ENCODE peak calls at places on chromosomes 1 and 21, in four cellular contexts. K is stimulated activated CD8-positive, alpha-beta memory T cell treated with anti-CD3 and anti-CD28 coated beads, Interleukin-15, amount 100 ng/mL, for 1 hour; L is T follicular helper cell; B is A549. O is an unnamed sample.

GRCh38 chr1:5684791-5685190 is 307.4 kb downstream of the NPHP4 start:
- DNase-seq in K (no peak), L (no peak), B (no peak), O (no peak)

GRCh38 chr1:81264976-81265375 is 535.8 kb upstream of the ADGRL2 start:
- DNase-seq in K (no peak), L (no peak), B (no peak), O (no peak)

GRCh38 chr1:235908742-235909520 is 42.2 kb upstream of the LYST start:
- DNase-seq in K (no peak), L (no peak), B (peak), O (no peak)

GRCh38 chr1:23719162-23719820 is 24.0 kb upstream of the ELOA start:
- DNase-seq in K (no peak), L (no peak), B (no peak), O (no peak)

GRCh38 chr1:19169642-19170041 is 40.4 kb downstream of the UBR4 start:
- DNase-seq in K (no peak), L (no peak), B (no peak), O (no peak)

GRCh38 chr1:235883261-235883927 is 16.7 kb upstream of the LYST start:
- DNase-seq in K (no peak), L (no peak), B (no peak), O (no peak)

GRCh38 chr1:67190410-67190809 is 24.2 kb downstream of the IL23R start:
- DNase-seq in K (no peak), L (no peak), B (no peak), O (no peak)

GRCh38 chr21:16193758-16194606 is 464.2 kb downstream of the USP25 start:
- DNase-seq in K (no peak), L (no peak), B (peak), O (no peak)

GRCh38 chr1:44628962-44629756 is 45.1 kb downstream of the TMEM53 start:
- DNase-seq in K (no peak), L (no peak), B (no peak), O (no peak)

GRCh38 chr1:100995196-100995983 is 30.2 kb downstream of the DPH5 start:
- DNase-seq in K (no peak), L (no peak), B (no peak), O (no peak)

GRCh38 chr1:224092111-224092510 is 21.8 kb upstream of the FBXO28 start:
- DNase-seq in K (no peak), L (no peak), B (no peak), O (no peak)

O was measured in NCI-H1930.